ENCODE peak calls at places on chromosome 21, in six cellular contexts. L is psoas muscle; G is kidney; M is CD4-positive, alpha-beta T cell; O is SK-N-SH; X is endothelial cell of umbilical vein. D is an unnamed sample.

GRCh38 chr21:20443558-20444155 is 554.6 kb upstream of the NCAM2 start:
- DNase-seq in L (no peak), G (no peak), M (no peak), O (peak; percentile 25), X (no peak), D (no peak)

GRCh38 chr21:45302082-45303061 is 14.7 kb upstream of the POFUT2 start:
- DNase-seq in L (peak; percentile 76), G (peak; percentile 89), M (peak; percentile 71), O (no peak), X (peak; percentile 84), D (peak; percentile 88)

GRCh38 chr21:44094832-44095231 is 12.4 kb upstream of the PWP2 start:
- DNase-seq in L (no peak), G (no peak), M (no peak), O (no peak), X (no peak), D (no peak)

GRCh38 chr21:40997831-40998230 is 150.9 kb upstream of the DSCAM start:
- DNase-seq in L (no peak), G (no peak), M (no peak), O (no peak), X (no peak), D (no peak)

GRCh38 chr21:34129971-34130597 is 56.7 kb downstream of the MRPS6 start:
- DNase-seq in L (no peak), G (no peak), M (no peak), O (peak; percentile 22), X (no peak), D (no peak)

GRCh38 chr21:43758811-43759210 is 17.3 kb downstream of the CSTB start:
- DNase-seq in L (no peak), G (no peak), M (no peak), O (no peak), X (no peak), D (no peak)

GRCh38 chr21:36966066-36966845 is at the start of gene HLCS:
- DNase-seq in L (peak; percentile 80), G (peak; percentile 88), M (peak; percentile 59), O (peak; percentile 89), X (peak; percentile 28), D (peak; percentile 92)

GRCh38 chr21:38333290-38334272 is 76.8 kb downstream of the KCNJ15 start:
- DNase-seq in L (no peak), G (no peak), M (no peak), O (no peak), X (no peak), D (no peak)

GRCh38 chr21:43603641-43604504 is 55.4 kb downstream of the HSF2BP start:
- DNase-seq in L (no peak), G (no peak), M (no peak), O (peak; percentile 68), X (no peak), D (no peak)

GRCh38 chr21:37877888-37878684 is 38.2 kb downstream of the KCNJ6 start:
- DNase-seq in L (no peak), G (no peak), M (no peak), O (no peak), X (no peak), D (no peak)

GRCh38 chr21:16187603-16188002 is 457.8 kb downstream of the USP25 start:
- DNase-seq in L (no peak), G (no peak), M (no peak), O (no peak), X (no peak), D (no peak)

GRCh38 chr21:37827878-37828277 is 88.4 kb downstream of the KCNJ6 start:
- DNase-seq in L (no peak), G (no peak), M (no peak), O (no peak), X (no peak), D (no peak)

GRCh38 chr21:18743523-18743922 is 339.9 kb upstream of the TMPRSS15 start:
- DNase-seq in L (no peak), G (no peak), M (no peak), O (no peak), X (no peak), D (no peak)

GRCh38 chr21:29192999-29193563 is 62.6 kb downstream of the MAP3K7CL start:
- DNase-seq in L (no peak), G (no peak), M (no peak), O (peak; percentile 42), X (no peak), D (no peak)

GRCh38 chr21:25573409-25574206 is 33.7 kb downstream of the MRPL39 start:
- DNase-seq in L (no peak), G (no peak), M (peak; percentile 11), O (peak; percentile 27), X (peak; percentile 86), D (no peak)

GRCh38 chr21:38807481-38807880 is 1.8 kb downstream of the ETS2 start:
- DNase-seq in L (no peak), G (no peak), M (no peak), O (peak; percentile 40), X (peak; percentile 44), D (no peak)

GRCh38 chr21:44800971-44801467 is 601 bp downstream of the UBE2G2 start:
- DNase-seq in L (no peak), G (no peak), M (no peak), O (peak; percentile 64), X (peak; percentile 39), D (no peak)

GRCh38 chr21:38139380-38140168 is 117.2 kb upstream of the KCNJ15 start:
- DNase-seq in L (no peak), G (no peak), M (no peak), O (no peak), X (no peak), D (no peak)

GRCh38 chr21:21232320-21232719 is 234.1 kb downstream of the NCAM2 start:
- DNase-seq in L (no peak), G (no peak), M (no peak), O (peak; percentile 10), X (peak; percentile 22), D (no peak)

GRCh38 chr21:29490016-29490415 is 191.3 kb downstream of the BACH1 start:
- DNase-seq in L (no peak), G (no peak), M (no peak), O (no peak), X (no peak), D (no peak)

GRCh38 chr21:17045214-17045835 is 467.5 kb upstream of the CXADR start:
- DNase-seq in L (no peak), G (no peak), M (no peak), O (peak; percentile 44), X (peak; percentile 37), D (no peak)

GRCh38 chr21:33541756-33542639 is at the start of gene GART:
- DNase-seq in L (peak; percentile 87), G (peak; percentile 94), M (peak; percentile 71), O (peak; percentile 88), X (peak; percentile 82), D (no peak)

GRCh38 chr21:45280969-45281368 is 6.7 kb downstream of the POFUT2 start:
- DNase-seq in L (no peak), G (peak; percentile 8), M (no peak), O (no peak), X (no peak), D (no peak)

GRCh38 chr21:30044447-30045064 is 104.8 kb upstream of the GRIK1 start:
- DNase-seq in L (no peak), G (no peak), M (no peak), O (peak; percentile 1), X (peak; percentile 6), D (no peak)

GRCh38 chr21:25457411-25457810 is 149.9 kb downstream of the MRPL39 start:
- DNase-seq in L (no peak), G (no peak), M (no peak), O (no peak), X (peak; percentile 81), D (no peak)

GRCh38 chr21:19767546-19767945 is 1230.7 kb upstream of the NCAM2 start:
- DNase-seq in L (no peak), G (no peak), M (no peak), O (no peak), X (peak; percentile 44), D (no peak)

GRCh38 chr21:17191346-17191993 is 321.4 kb upstream of the CXADR start:
- DNase-seq in L (no peak), G (no peak), M (no peak), O (no peak), X (no peak), D (no peak)

GRCh38 chr21:37281993-37282392 is 14.9 kb upstream of the VPS26C start:
- DNase-seq in L (no peak), G (no peak), M (no peak), O (no peak), X (no peak), D (no peak)

GRCh38 chr21:30166171-30166570 is 434 bp downstream of the CLDN17 start:
- DNase-seq in L (no peak), G (no peak), M (no peak), O (no peak), X (no peak), D (no peak)

GRCh38 chr21:42474043-42474831 is 21.8 kb downstream of the RSPH1 start:
- DNase-seq in L (no peak), G (peak; percentile 93), M (no peak), O (peak; percentile 43), X (peak; percentile 25), D (no peak)
- TF ChIP-seq CTCF in L (no peak), G (no peak), M (no peak), O (no peak), X (no peak), D (no peak)

GRCh38 chr21:32096411-32096810 is 182.4 kb downstream of the MIS18A start:
- DNase-seq in L (no peak), G (no peak), M (no peak), O (peak; percentile 56), X (peak; percentile 17), D (no peak)
- TF ChIP-seq CTCF in L (no peak), G (no peak), M (no peak), O (peak; percentile 52), X (peak; percentile 36), D (peak; percentile 71)

DNA sequence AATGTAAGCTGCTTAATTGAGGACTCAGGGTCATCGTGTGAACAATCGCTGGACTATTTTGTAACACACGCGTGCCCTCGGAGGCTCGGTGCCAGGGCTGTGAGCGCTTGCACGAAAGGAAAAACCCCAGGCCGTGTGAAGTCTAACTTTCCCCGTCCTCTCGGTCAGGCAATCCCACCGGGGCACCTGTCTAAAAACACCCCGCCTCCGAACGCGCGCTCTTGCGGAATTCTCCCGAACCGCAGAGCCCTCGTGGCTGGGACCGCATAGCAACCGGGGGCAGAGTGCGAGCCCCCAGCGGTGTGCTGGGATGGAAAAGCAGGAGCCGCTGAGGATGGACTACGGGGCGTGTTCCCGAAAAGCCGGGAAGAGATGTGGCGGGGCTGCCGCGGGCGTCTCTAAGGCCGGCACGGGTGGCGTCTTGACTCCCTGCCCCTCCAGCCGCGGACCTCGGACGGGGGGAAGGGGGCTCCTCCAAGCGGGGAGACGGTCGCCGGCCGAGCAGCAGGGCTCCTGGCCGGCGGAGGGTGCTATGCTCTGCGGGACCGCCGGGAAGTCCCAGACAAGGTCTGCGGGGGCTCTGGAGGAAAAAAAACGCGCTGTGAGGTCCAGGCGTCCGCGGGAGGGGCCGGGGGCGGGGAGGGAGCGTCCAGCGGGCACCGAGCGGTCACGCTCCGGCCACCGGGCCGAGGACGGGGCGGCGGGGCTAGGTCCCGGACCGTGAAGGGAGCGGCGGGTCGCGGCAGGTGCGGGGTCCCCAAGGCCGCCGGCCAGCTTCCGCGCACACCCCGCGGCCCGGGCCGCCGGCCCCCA is 936 bp downstream of the ZBTB21 start:
- DNase-seq in L (peak; percentile 64), G (peak; percentile 89), M (peak; percentile 19), O (peak; percentile 69), X (peak; percentile 69), D (no peak)
- TF ChIP-seq CTCF in L (peak; percentile 29), G (no peak), M (peak; percentile 27), O (peak; percentile 40), X (peak; percentile 19), D (peak; percentile 72)

DNA sequence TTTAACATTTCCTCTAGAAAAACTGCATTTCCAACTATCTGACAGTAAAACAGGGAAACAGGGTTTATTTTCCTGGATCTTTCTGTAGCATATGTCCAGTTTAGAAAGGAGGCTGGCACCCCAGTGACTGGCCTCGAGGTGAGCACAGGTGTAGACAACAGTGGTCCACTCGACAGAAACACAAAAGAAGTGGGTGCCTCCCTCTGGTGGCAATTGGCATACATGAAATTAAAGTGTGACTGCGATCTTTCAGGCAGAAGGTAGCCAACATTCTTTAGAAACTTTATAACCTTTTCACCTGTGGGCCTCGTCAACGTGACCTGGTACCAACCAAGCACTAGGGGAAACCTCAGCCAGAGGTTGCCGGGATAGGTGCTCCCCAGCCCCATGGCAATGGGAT is 44.0 kb downstream of the PCP4 start:
- DNase-seq in L (no peak), G (no peak), M (no peak), O (no peak), X (no peak), D (no peak)
- TF ChIP-seq CTCF in L (no peak), G (peak; percentile 49), M (no peak), O (no peak), X (no peak), D (peak; percentile 47)